ENCODE peak calls at places on chromosome 14, in ten cellular contexts. O is T-cell; F is SW 1271; A is AG09319; Z is dermis microvascular lymphatic vessel endothelial cell; I is Karpas-422; V is pancreas; M is neural progenitor cell; D is EL; N is activated naive CD4-positive, alpha-beta T cell. W is an unnamed sample.

GRCh38 chr14:102957222-102957621 is 34.8 kb downstream of the AMN start:
- DNase-seq in O (no peak), F (no peak), A (no peak), Z (no peak), I (no peak), V (no peak), M (no peak), D (no peak), N (no peak), W (no peak)

GRCh38 chr14:75631453-75631831 is 29.2 kb downstream of the ERG28 start:
- DNase-seq in O (no peak), F (no peak), A (no peak), Z (no peak), I (no peak), V (no peak), M (peak; percentile 71), D (no peak), N (no peak), W (no peak)

GRCh38 chr14:103231376-103232019 is 102.5 kb upstream of the EIF5 start:
- DNase-seq in O (no peak), F (no peak), A (no peak), Z (no peak), I (no peak), V (no peak), M (no peak), D (no peak), N (no peak), W (no peak)

GRCh38 chr14:103998027-103998426 is 55.7 kb upstream of the RD3L start:
- DNase-seq in O (no peak), F (no peak), A (no peak), Z (no peak), I (no peak), V (no peak), M (no peak), D (no peak), N (no peak), W (no peak)

GRCh38 chr14:68306934-68307758 is 485.7 kb downstream of the ZFP36L1 start:
- DNase-seq in O (no peak), F (no peak), A (no peak), Z (no peak), I (no peak), V (peak; percentile 73), M (no peak), D (no peak), N (no peak), W (no peak)

GRCh38 chr14:29311983-29312382 is 545.4 kb downstream of the FOXG1 start:
- DNase-seq in O (no peak), F (no peak), A (no peak), Z (no peak), I (no peak), V (no peak), M (no peak), D (peak; percentile 37), N (no peak), W (no peak)

GRCh38 chr14:69953266-69953905 is 74.2 kb downstream of the SMOC1 start:
- DNase-seq in O (no peak), F (no peak), A (no peak), Z (no peak), I (no peak), V (no peak), M (no peak), D (no peak), N (no peak), W (no peak)

GRCh38 chr14:51552275-51552674 is 99.4 kb upstream of the FRMD6 start:
- DNase-seq in O (no peak), F (peak; percentile 28), A (no peak), Z (no peak), I (no peak), V (no peak), M (peak; percentile 11), D (no peak), N (no peak), W (no peak)

GRCh38 chr14:58617619-58618018 is 20.1 kb upstream of the DACT1 start:
- DNase-seq in O (no peak), F (no peak), A (no peak), Z (no peak), I (no peak), V (no peak), M (no peak), D (no peak), N (no peak), W (no peak)

GRCh38 chr14:29710015-29710414 is 217.6 kb downstream of the PRKD1 start:
- DNase-seq in O (no peak), F (no peak), A (no peak), Z (peak; percentile 2), I (no peak), V (no peak), M (peak; percentile 19), D (no peak), N (no peak), W (no peak)

GRCh38 chr14:104221636-104222375 is 83.4 kb downstream of the KIF26A start:
- DNase-seq in O (no peak), F (no peak), A (no peak), Z (no peak), I (no peak), V (no peak), M (no peak), D (no peak), N (no peak), W (no peak)

GRCh38 chr14:21868442-21869046 is 194.9 kb upstream of the OR4E1 start:
- DNase-seq in O (peak; percentile 41), F (peak; percentile 78), A (no peak), Z (peak; percentile 87), I (peak; percentile 91), V (peak; percentile 24), M (peak; percentile 76), D (peak; percentile 30), N (peak; percentile 10), W (peak; percentile 26)

GRCh38 chr14:37903561-37904191 is 304.0 kb upstream of the SSTR1 start:
- DNase-seq in O (no peak), F (peak; percentile 39), A (no peak), Z (peak; percentile 52), I (peak; percentile 96), V (no peak), M (peak; percentile 68), D (peak; percentile 70), N (no peak), W (peak; percentile 14)

GRCh38 chr14:101123639-101124525 is 220.4 kb upstream of the RTL1 start:
- DNase-seq in O (no peak), F (no peak), A (no peak), Z (no peak), I (no peak), V (no peak), M (no peak), D (no peak), N (no peak), W (no peak)